ENCODE peak calls at places on chromosomes 11 and 22, in eight cellular contexts. R is mucosa of descending colon, Y is HFFc6, T is coronary artery, J is left ventricle myocardium inferior, W is AG04450, Q is body of pancreas, X is lung. H is an unnamed sample.

GRCh38 chr22:31846161-31847115 is 92.6 kb downstream of the DEPDC5 start:
- DNase-seq in X (no peak), Y (peak), Q (no peak), R (no peak), T (no peak), J (no peak), W (peak), H (no peak)

GRCh38 chr11:108221401-108221800 is 1.0 kb downstream of the NPAT start:
- DNase-seq in T (no peak), X (no peak), Y (peak), W (no peak), R (no peak), J (no peak), Q (no peak), H (no peak)

GRCh38 chr11:19093976-19094375 is 23.0 kb upstream of the ZDHHC13 start:
- DNase-seq in T (no peak), R (no peak), W (no peak), Q (no peak), X (no peak), Y (peak), J (no peak), H (no peak)

GRCh38 chr11:123450593-123450992 is 20.5 kb downstream of the GRAMD1B start:
- DNase-seq in Y (no peak), T (no peak), X (no peak), Q (no peak), R (no peak), J (no peak), W (peak), H (no peak)

GRCh38 chr22:39856588-39856987 is 37.0 kb downstream of the ENTHD1 start:
- DNase-seq in Y (no peak), W (no peak), J (no peak), Q (no peak), X (no peak), R (no peak), T (no peak), H (no peak)

GRCh38 chr11:89182773-89183172 is 5.1 kb downstream of the TYR start:
- DNase-seq in Y (peak), R (no peak), X (no peak), Q (no peak), T (no peak), W (no peak), J (no peak), H (no peak)

GRCh38 chr11:119153049-119153818 is 4.4 kb downstream of the ABCG4 start:
- DNase-seq in R (peak), W (no peak), T (no peak), J (no peak), Q (no peak), X (no peak), Y (no peak), H (no peak)

GRCh38 chr22:22976033-22976922 is 88.7 kb downstream of the IGLL5 start:
- DNase-seq in X (no peak), R (no peak), T (no peak), Y (no peak), J (no peak), Q (no peak), W (no peak), H (no peak)

GRCh38 chr22:27253108-27253507 is 548.4 kb downstream of the MN1 start:
- DNase-seq in Q (no peak), Y (no peak), W (no peak), T (no peak), R (no peak), J (no peak), X (no peak), H (no peak)

GRCh38 chr11:129946256-129946655 is 50.9 kb upstream of the NFRKB start:
- DNase-seq in X (no peak), W (no peak), J (no peak), R (no peak), T (no peak), Q (no peak), Y (peak), H (no peak)

GRCh38 chr22:30340911-30341685 is 14.4 kb upstream of the TBC1D10A start:
- DNase-seq in W (no peak), J (peak), Q (no peak), T (no peak), R (no peak), Y (no peak), X (no peak), H (no peak)

GRCh38 chr11:12430912-12431311 is 53.5 kb downstream of the PARVA start:
- DNase-seq in T (peak), J (no peak), W (peak), Q (peak), R (peak), X (peak), Y (peak), H (no peak)

GRCh38 chr22:30636226-30637077 is 871 bp downstream of the SLC35E4 start:
- DNase-seq in Q (peak), X (no peak), W (no peak), Y (no peak), J (peak), R (peak), T (no peak), H (no peak)

GRCh38 chr22:27424319-27424718 is 377.2 kb downstream of the MN1 start:
- DNase-seq in Y (peak), R (no peak), J (no peak), T (no peak), X (no peak), W (no peak), Q (no peak), H (no peak)

GRCh38 chr22:23213031-23213555 is 32.8 kb downstream of the BCR start:
- DNase-seq in X (no peak), R (no peak), W (no peak), J (no peak), Y (no peak), Q (no peak), T (no peak), H (no peak)

DNA sequence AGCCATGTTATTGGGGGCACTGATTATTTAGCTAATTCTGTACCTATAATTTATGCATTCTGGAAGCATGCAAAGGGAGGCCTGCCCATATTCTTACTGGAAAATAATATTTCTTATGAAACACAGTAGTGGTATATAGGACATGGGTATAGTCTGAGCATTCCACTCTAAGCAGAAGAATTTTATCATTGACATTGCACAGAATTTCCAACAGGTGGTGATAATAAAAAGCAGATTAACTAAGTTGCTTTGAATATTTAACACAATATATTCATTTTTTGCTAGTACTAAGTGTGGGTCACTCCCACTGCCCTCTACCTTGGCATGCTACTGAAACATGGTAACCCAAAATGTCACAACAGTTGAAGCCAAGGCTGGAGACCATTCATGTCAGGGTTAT is 728.8 kb upstream of the FAT3 start:
- DNase-seq in R (no peak), Y (no peak), T (no peak), W (no peak), X (no peak), J (no peak), Q (no peak), H (no peak)
- TF ChIP-seq CTCF in R (no peak), Y (no peak), T (no peak), W (no peak), X (no peak), J (no peak), Q (no peak), H (peak)

GRCh38 chr11:112756166-112756565 is 205.1 kb upstream of the NCAM1 start:
- DNase-seq in Y (no peak), T (no peak), J (no peak), Q (no peak), R (no peak), X (no peak), W (no peak), H (no peak)

GRCh38 chr11:112753706-112754105 is 207.5 kb upstream of the NCAM1 start:
- DNase-seq in X (no peak), J (no peak), R (no peak), T (no peak), Q (no peak), Y (no peak), W (no peak), H (no peak)

GRCh38 chr11:112751312-112751711 is 209.9 kb upstream of the NCAM1 start:
- DNase-seq in R (no peak), W (no peak), Y (no peak), T (no peak), X (no peak), J (peak), Q (no peak), H (no peak)

GRCh38 chr11:112751763-112752162 is 209.5 kb upstream of the NCAM1 start:
- DNase-seq in W (no peak), R (no peak), Y (no peak), Q (no peak), X (no peak), T (no peak), J (no peak), H (no peak)

GRCh38 chr11:112752563-112752962 is 208.7 kb upstream of the NCAM1 start:
- DNase-seq in J (no peak), T (no peak), Y (no peak), X (no peak), Q (no peak), W (no peak), R (no peak), H (no peak)
- TF ChIP-seq CTCF in J (no peak), T (no peak), Y (no peak), X (no peak), Q (no peak), W (no peak), R (no peak), H (no peak)

GRCh38 chr11:67466367-67466766 is 2.7 kb downstream of the TMEM134 start:
- DNase-seq in R (no peak), X (no peak), Y (no peak), Q (peak), W (no peak), T (no peak), J (no peak), H (no peak)
- TF ChIP-seq CTCF in R (no peak), X (no peak), Y (no peak), Q (no peak), W (no peak), T (no peak), J (no peak), H (no peak)

GRCh38 chr11:73374130-73374529 is 2.1 kb upstream of the RELT start:
- DNase-seq in R (no peak), Y (no peak), X (no peak), J (no peak), T (no peak), W (no peak), Q (no peak), H (no peak)

GRCh38 chr11:73375830-73376167 is 400 bp upstream of the RELT start:
- DNase-seq in T (no peak), X (no peak), W (no peak), R (no peak), Y (no peak), Q (no peak), J (no peak), H (no peak)

GRCh38 chr11:73376803-73377629 is 817 bp downstream of the RELT start:
- DNase-seq in W (no peak), R (peak), Y (peak), Q (peak), T (peak), J (peak), X (peak), H (no peak)

GRCh38 chr11:73376168-73376802 is at the start of gene RELT:
- DNase-seq in J (peak), Y (peak), R (peak), Q (peak), T (peak), W (peak), X (peak), H (no peak)

DNA sequence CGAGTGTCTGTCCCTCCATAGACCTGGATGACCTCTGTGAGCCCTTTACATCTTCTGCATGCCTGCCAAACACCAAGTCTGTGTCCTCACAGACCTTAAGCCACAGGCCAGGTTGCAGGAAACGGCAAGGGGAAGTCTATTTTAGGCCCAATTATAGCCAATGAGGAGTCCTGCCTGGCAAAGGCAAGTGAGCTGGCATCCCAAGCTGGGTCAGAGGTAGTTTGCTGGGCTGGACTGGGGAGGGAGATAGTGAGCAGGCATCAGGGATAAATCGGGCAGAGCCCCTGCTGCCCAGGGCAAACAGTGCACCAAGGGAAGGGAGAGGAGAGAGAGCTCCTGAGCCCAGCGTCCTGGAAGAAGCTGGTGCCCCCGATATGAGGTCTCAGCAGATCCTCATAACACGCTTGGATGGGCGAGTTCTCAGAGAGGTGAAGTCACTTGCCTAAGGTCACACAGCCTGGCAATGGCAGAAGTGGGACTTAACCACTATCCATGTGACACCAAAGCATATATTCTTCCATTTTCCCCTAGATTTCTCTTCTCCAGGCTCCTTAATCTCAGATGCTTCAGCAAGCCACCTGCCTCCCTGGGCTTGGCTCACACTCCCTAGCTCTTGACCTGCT is 3.7 kb upstream of the RELT start:
- DNase-seq in T (no peak), Y (peak), J (no peak), Q (no peak), X (no peak), R (no peak), W (no peak), H (no peak)
- TF ChIP-seq CTCF in T (no peak), Y (peak), J (peak), Q (no peak), X (no peak), R (no peak), W (peak), H (peak)

GRCh38 chr11:29634248-29634647 is 382.6 kb downstream of the KCNA4 start:
- DNase-seq in W (no peak), J (no peak), X (no peak), R (no peak), T (no peak), Y (no peak), Q (no peak), H (no peak)
- TF ChIP-seq CTCF in W (peak), J (peak), X (no peak), R (no peak), T (no peak), Y (no peak), Q (peak), H (peak)

GRCh38 chr11:33987975-33988580 is 63.5 kb upstream of the CAPRIN1 start:
- DNase-seq in J (peak), W (peak), R (peak), T (no peak), X (peak), Y (peak), Q (peak), H (no peak)
- TF ChIP-seq CTCF in J (peak), W (peak), R (peak), T (peak), X (peak), Y (peak), Q (peak), H (peak)

GRCh38 chr11:57095896-57096295 is 85.9 kb upstream of the LRRC55 start:
- DNase-seq in Y (no peak), J (no peak), Q (no peak), X (no peak), R (no peak), W (no peak), T (no peak), H (no peak)
- TF ChIP-seq CTCF in Y (no peak), J (no peak), Q (no peak), X (no peak), R (no peak), W (no peak), T (no peak), H (no peak)

H was measured in chondrocyte.